ENCODE peak calls at places on chromosome 13, in seven cellular contexts. K, R, H, O, Y, A and X are unnamed samples.

GRCh38 chr13:106297283-106297682 is 238.2 kb downstream of the EFNB2 start:
- DNase-seq in K (no peak), R (no peak), H (no peak), O (no peak), Y (no peak), A (no peak), X (no peak)

GRCh38 chr13:48138270-48138669 is 43.4 kb upstream of the MED4 start:
- DNase-seq in K (no peak), R (no peak), H (no peak), O (no peak), Y (no peak), A (no peak), X (no peak)

GRCh38 chr13:45119469-45119989 is 781 bp upstream of the GTF2F2 start:
- DNase-seq in K (peak), R (no peak), H (peak), O (no peak), Y (peak), A (no peak), X (no peak)

GRCh38 chr13:106063591-106064308 is 471.7 kb downstream of the EFNB2 start:
- DNase-seq in K (peak), R (no peak), H (no peak), O (no peak), Y (no peak), A (no peak), X (no peak)

GRCh38 chr13:46170687-46171086 is 11.3 kb downstream of the LCP1 start:
- DNase-seq in K (peak), R (peak), H (no peak), O (no peak), Y (no peak), A (no peak), X (no peak)

GRCh38 chr13:58313219-58313618 is 681.7 kb downstream of the PCDH17 start:
- DNase-seq in K (no peak), R (no peak), H (no peak), O (no peak), Y (no peak), A (no peak), X (no peak)

GRCh38 chr13:49641810-49642291 is 13.5 kb downstream of the ARL11 start:
- DNase-seq in K (peak), R (peak), H (no peak), O (no peak), Y (no peak), A (no peak), X (no peak)

GRCh38 chr13:46628622-46629365 is 75.8 kb downstream of the LRCH1 start:
- DNase-seq in K (no peak), R (no peak), H (no peak), O (no peak), Y (no peak), A (no peak), X (no peak)

GRCh38 chr13:21130116-21130515 is 46.2 kb downstream of the SKA3 start:
- DNase-seq in K (no peak), R (no peak), H (no peak), O (no peak), Y (no peak), A (no peak), X (no peak)

GRCh38 chr13:102626928-102627327 is 30.1 kb downstream of the TPP2 start:
- DNase-seq in K (no peak), R (no peak), H (no peak), O (no peak), Y (no peak), A (no peak), X (no peak)